ENCODE peak calls at places on chromosomes 2 and 18, in nine cellular contexts. K, P, Z, I, T, C, M, S and U are unnamed samples.

GRCh38 chr2:15738225-15738546 is 146.5 kb downstream of the DDX1 start:
- DNase-seq in C (no peak), M (no peak), K (no peak), S (no peak), T (no peak), I (no peak), Z (no peak), P (no peak), U (no peak)

GRCh38 chr2:10912076-10912731 is 470 bp downstream of the KCNF1 start:
- DNase-seq in I (peak), M (no peak), P (no peak), C (no peak), Z (no peak), T (no peak), S (no peak), K (no peak), U (no peak)

GRCh38 chr2:28952806-28953190 is 28.3 kb upstream of the TOGARAM2 start:
- DNase-seq in S (no peak), K (no peak), T (no peak), I (no peak), P (no peak), Z (no peak), M (no peak), C (no peak), U (no peak)

GRCh38 chr2:216319771-216320170 is 52.5 kb downstream of the MARCHF4 start:
- DNase-seq in M (no peak), K (no peak), I (no peak), T (no peak), Z (no peak), P (no peak), C (no peak), S (no peak), U (no peak)

GRCh38 chr2:62505109-62505508 is 886 bp downstream of the TMEM17 start:
- DNase-seq in Z (no peak), M (no peak), I (no peak), T (no peak), C (peak), P (no peak), K (no peak), S (no peak), U (no peak)

GRCh38 chr2:53438056-53438455 is 329.5 kb upstream of the CHAC2 start:
- DNase-seq in K (no peak), S (no peak), P (no peak), C (no peak), T (no peak), Z (no peak), M (no peak), I (no peak), U (no peak)

GRCh38 chr2:37466533-37467230 is 122.3 kb downstream of the QPCT start:
- DNase-seq in S (no peak), M (no peak), I (no peak), Z (no peak), T (no peak), K (no peak), P (no peak), C (peak), U (no peak)

GRCh38 chr18:51666717-51667320 is 469.3 kb upstream of the MEX3C start:
- DNase-seq in I (no peak), K (no peak), P (no peak), T (no peak), C (peak), S (no peak), Z (no peak), M (no peak), U (peak)

GRCh38 chr2:220593526-220593925 is 966.1 kb downstream of the SLC4A3 start:
- DNase-seq in I (no peak), S (no peak), M (no peak), K (no peak), C (no peak), T (no peak), P (no peak), Z (no peak), U (no peak)

GRCh38 chr2:15802657-15803056 is 137.7 kb upstream of the MYCN start:
- DNase-seq in K (no peak), S (no peak), T (no peak), P (no peak), C (no peak), M (no peak), I (no peak), Z (no peak), U (no peak)

GRCh38 chr2:109531221-109531620 is 82.5 kb downstream of the SEPTIN10 start:
- DNase-seq in K (no peak), M (no peak), Z (no peak), S (no peak), P (no peak), C (no peak), T (no peak), I (no peak), U (no peak)